ENCODE peak calls at places on chromosomes 4 and X, in eight cellular contexts. One of them, this sample, is unnamed.

GRCh38 chr4:127015616-127016015 is 617.1 kb upstream of the INTU start:
- DNase-seq in dermis microvascular lymphatic vessel endothelial cell: no peak
- DNase-seq in activated naive CD4-positive, alpha-beta T cell treated with anti-CD3 and anti-CD28 coated beads, Interleukin-2, amount 10 ng/mL, durations not matched to agents 7 days and 5 days: no peak
- DNase-seq in H7: peak
- DNase-seq in activated CD4-positive, alpha-beta T cell treated with anti-CD3 and anti-CD28 coated beads for 24 hours: no peak
- DNase-seq in DND-41: no peak
- DNase-seq in NCI-H748 treated with DMSO at 0.1 percent for 48 hours: no peak
- DNase-seq in neural crest cell: no peak
- DNase-seq in this sample: peak

GRCh38 chr4:74304136-74304628 is 4.1 kb upstream of the EPGN start:
- DNase-seq in neural crest cell: no peak
- DNase-seq in H7: no peak
- DNase-seq in NCI-H748 treated with DMSO at 0.1 percent for 48 hours: no peak
- DNase-seq in activated naive CD4-positive, alpha-beta T cell treated with anti-CD3 and anti-CD28 coated beads, Interleukin-2, amount 10 ng/mL, durations not matched to agents 7 days and 5 days: no peak
- DNase-seq in activated CD4-positive, alpha-beta T cell treated with anti-CD3 and anti-CD28 coated beads for 24 hours: no peak
- DNase-seq in DND-41: no peak
- DNase-seq in dermis microvascular lymphatic vessel endothelial cell: no peak
- DNase-seq in this sample: no peak

GRCh38 chrX:53184836-53185235 is 40.2 kb downstream of the KDM5C start:
- DNase-seq in H7: no peak
- DNase-seq in neural crest cell: no peak
- DNase-seq in DND-41: no peak
- DNase-seq in activated CD4-positive, alpha-beta T cell treated with anti-CD3 and anti-CD28 coated beads for 24 hours: no peak
- DNase-seq in activated naive CD4-positive, alpha-beta T cell treated with anti-CD3 and anti-CD28 coated beads, Interleukin-2, amount 10 ng/mL, durations not matched to agents 7 days and 5 days: no peak
- DNase-seq in dermis microvascular lymphatic vessel endothelial cell: no peak
- DNase-seq in NCI-H748 treated with DMSO at 0.1 percent for 48 hours: no peak
- DNase-seq in this sample: no peak

GRCh38 chrX:110004210-110004609 is 1.3 kb downstream of the TMEM164 start:
- DNase-seq in neural crest cell: no peak
- DNase-seq in activated naive CD4-positive, alpha-beta T cell treated with anti-CD3 and anti-CD28 coated beads, Interleukin-2, amount 10 ng/mL, durations not matched to agents 7 days and 5 days: no peak
- DNase-seq in activated CD4-positive, alpha-beta T cell treated with anti-CD3 and anti-CD28 coated beads for 24 hours: no peak
- DNase-seq in NCI-H748 treated with DMSO at 0.1 percent for 48 hours: no peak
- DNase-seq in H7: peak
- DNase-seq in DND-41: no peak
- DNase-seq in dermis microvascular lymphatic vessel endothelial cell: no peak
- DNase-seq in this sample: no peak

GRCh38 chr4:22897520-22898108 is 204.9 kb downstream of the GBA3 start:
- DNase-seq in activated naive CD4-positive, alpha-beta T cell treated with anti-CD3 and anti-CD28 coated beads, Interleukin-2, amount 10 ng/mL, durations not matched to agents 7 days and 5 days: peak
- DNase-seq in neural crest cell: peak
- DNase-seq in activated CD4-positive, alpha-beta T cell treated with anti-CD3 and anti-CD28 coated beads for 24 hours: no peak
- DNase-seq in NCI-H748 treated with DMSO at 0.1 percent for 48 hours: peak
- DNase-seq in H7: peak
- DNase-seq in DND-41: peak
- DNase-seq in dermis microvascular lymphatic vessel endothelial cell: peak
- DNase-seq in this sample: peak

GRCh38 chr4:168832746-168833575 is 177.1 kb downstream of the CBR4 start:
- DNase-seq in activated naive CD4-positive, alpha-beta T cell treated with anti-CD3 and anti-CD28 coated beads, Interleukin-2, amount 10 ng/mL, durations not matched to agents 7 days and 5 days: no peak
- DNase-seq in DND-41: no peak
- DNase-seq in NCI-H748 treated with DMSO at 0.1 percent for 48 hours: no peak
- DNase-seq in dermis microvascular lymphatic vessel endothelial cell: peak
- DNase-seq in neural crest cell: peak
- DNase-seq in H7: peak
- DNase-seq in activated CD4-positive, alpha-beta T cell treated with anti-CD3 and anti-CD28 coated beads for 24 hours: no peak
- DNase-seq in this sample: peak

GRCh38 chr4:153294631-153295030 is 49.9 kb upstream of the MND1 start:
- DNase-seq in NCI-H748 treated with DMSO at 0.1 percent for 48 hours: no peak
- DNase-seq in dermis microvascular lymphatic vessel endothelial cell: no peak
- DNase-seq in DND-41: no peak
- DNase-seq in neural crest cell: no peak
- DNase-seq in activated CD4-positive, alpha-beta T cell treated with anti-CD3 and anti-CD28 coated beads for 24 hours: no peak
- DNase-seq in H7: no peak
- DNase-seq in activated naive CD4-positive, alpha-beta T cell treated with anti-CD3 and anti-CD28 coated beads, Interleukin-2, amount 10 ng/mL, durations not matched to agents 7 days and 5 days: no peak
- DNase-seq in this sample: no peak

GRCh38 chr4:62408467-62408866 is 1208.3 kb downstream of the ADGRL3 start:
- DNase-seq in DND-41: no peak
- DNase-seq in neural crest cell: no peak
- DNase-seq in NCI-H748 treated with DMSO at 0.1 percent for 48 hours: no peak
- DNase-seq in activated CD4-positive, alpha-beta T cell treated with anti-CD3 and anti-CD28 coated beads for 24 hours: no peak
- DNase-seq in H7: no peak
- DNase-seq in activated naive CD4-positive, alpha-beta T cell treated with anti-CD3 and anti-CD28 coated beads, Interleukin-2, amount 10 ng/mL, durations not matched to agents 7 days and 5 days: no peak
- DNase-seq in dermis microvascular lymphatic vessel endothelial cell: no peak
- DNase-seq in this sample: no peak

GRCh38 chrX:65750674-65751469 is 83.4 kb downstream of the MSN start:
- DNase-seq in NCI-H748 treated with DMSO at 0.1 percent for 48 hours: no peak
- DNase-seq in H7: no peak
- DNase-seq in activated CD4-positive, alpha-beta T cell treated with anti-CD3 and anti-CD28 coated beads for 24 hours: peak
- DNase-seq in DND-41: peak
- DNase-seq in neural crest cell: no peak
- DNase-seq in dermis microvascular lymphatic vessel endothelial cell: no peak
- DNase-seq in activated naive CD4-positive, alpha-beta T cell treated with anti-CD3 and anti-CD28 coated beads, Interleukin-2, amount 10 ng/mL, durations not matched to agents 7 days and 5 days: peak
- DNase-seq in this sample: no peak

GRCh38 chr4:70903282-70903603 is 1.1 kb downstream of the MOB1B start:
- DNase-seq in dermis microvascular lymphatic vessel endothelial cell: peak
- DNase-seq in activated naive CD4-positive, alpha-beta T cell treated with anti-CD3 and anti-CD28 coated beads, Interleukin-2, amount 10 ng/mL, durations not matched to agents 7 days and 5 days: no peak
- DNase-seq in neural crest cell: peak
- DNase-seq in NCI-H748 treated with DMSO at 0.1 percent for 48 hours: no peak
- DNase-seq in H7: peak
- DNase-seq in activated CD4-positive, alpha-beta T cell treated with anti-CD3 and anti-CD28 coated beads for 24 hours: no peak
- DNase-seq in DND-41: peak
- DNase-seq in this sample: no peak

GRCh38 chrX:46913710-46914109 is 1.5 kb downstream of the JADE3 start:
- DNase-seq in DND-41: peak
- DNase-seq in activated CD4-positive, alpha-beta T cell treated with anti-CD3 and anti-CD28 coated beads for 24 hours: no peak
- DNase-seq in H7: peak
- DNase-seq in neural crest cell: no peak
- DNase-seq in dermis microvascular lymphatic vessel endothelial cell: peak
- DNase-seq in NCI-H748 treated with DMSO at 0.1 percent for 48 hours: no peak
- DNase-seq in activated naive CD4-positive, alpha-beta T cell treated with anti-CD3 and anti-CD28 coated beads, Interleukin-2, amount 10 ng/mL, durations not matched to agents 7 days and 5 days: no peak
- DNase-seq in this sample: peak

GRCh38 chr4:84379881-84380618 is 119.0 kb downstream of the NKX6-1 start:
- DNase-seq in dermis microvascular lymphatic vessel endothelial cell: no peak
- DNase-seq in H7: no peak
- DNase-seq in DND-41: no peak
- DNase-seq in activated CD4-positive, alpha-beta T cell treated with anti-CD3 and anti-CD28 coated beads for 24 hours: no peak
- DNase-seq in NCI-H748 treated with DMSO at 0.1 percent for 48 hours: no peak
- DNase-seq in activated naive CD4-positive, alpha-beta T cell treated with anti-CD3 and anti-CD28 coated beads, Interleukin-2, amount 10 ng/mL, durations not matched to agents 7 days and 5 days: no peak
- DNase-seq in neural crest cell: no peak
- DNase-seq in this sample: peak

GRCh38 chrX:110403839-110404238 is 45.2 kb downstream of the RTL9 start:
- DNase-seq in H7: no peak
- DNase-seq in neural crest cell: no peak
- DNase-seq in activated CD4-positive, alpha-beta T cell treated with anti-CD3 and anti-CD28 coated beads for 24 hours: no peak
- DNase-seq in DND-41: no peak
- DNase-seq in NCI-H748 treated with DMSO at 0.1 percent for 48 hours: no peak
- DNase-seq in dermis microvascular lymphatic vessel endothelial cell: no peak
- DNase-seq in activated naive CD4-positive, alpha-beta T cell treated with anti-CD3 and anti-CD28 coated beads, Interleukin-2, amount 10 ng/mL, durations not matched to agents 7 days and 5 days: no peak
- DNase-seq in this sample: no peak

GRCh38 chr4:70505152-70505748 is 13.1 kb upstream of the AMTN start:
- DNase-seq in DND-41: peak
- DNase-seq in neural crest cell: peak
- DNase-seq in H7: peak
- DNase-seq in NCI-H748 treated with DMSO at 0.1 percent for 48 hours: no peak
- DNase-seq in dermis microvascular lymphatic vessel endothelial cell: peak
- DNase-seq in activated CD4-positive, alpha-beta T cell treated with anti-CD3 and anti-CD28 coated beads for 24 hours: peak
- DNase-seq in activated naive CD4-positive, alpha-beta T cell treated with anti-CD3 and anti-CD28 coated beads, Interleukin-2, amount 10 ng/mL, durations not matched to agents 7 days and 5 days: peak
- DNase-seq in this sample: peak